ENCODE peak calls at places on chromosomes 13 and 19, in six cellular contexts. N is right lobe of liver, S is esophagus squamous epithelium, E is stomach, Y is body of pancreas, F is ovary. L is an unnamed sample.

GRCh38 chr19:36418287-36419001 is at the start of gene ZFP82:
- DNase-seq in N (peak; percentile 66), S (peak; percentile 7), E (peak; percentile 58), Y (peak; percentile 79), F (peak; percentile 71), L (peak; percentile 94)

GRCh38 chr13:113980489-113981064 is 6.7 kb upstream of the C13orf46 start:
- DNase-seq in N (peak; percentile 35), S (no peak), E (no peak), Y (no peak), F (no peak), L (peak; percentile 32)

GRCh38 chr13:44795176-44795575 is 194.1 kb downstream of the NUFIP1 start:
- DNase-seq in N (no peak), S (no peak), E (no peak), Y (no peak), F (no peak), L (no peak)

GRCh38 chr13:22240716-22241115 is 569.8 kb downstream of the FGF9 start:
- DNase-seq in N (no peak), S (no peak), E (no peak), Y (no peak), F (no peak), L (no peak)

GRCh38 chr19:28294395-28294794 is 918.6 kb downstream of the UQCRFS1 start:
- DNase-seq in N (no peak), S (no peak), E (no peak), Y (no peak), F (no peak), L (no peak)

GRCh38 chr19:1810439-1811160 is 1.5 kb downstream of the ATP8B3 start:
- DNase-seq in N (peak; percentile 49), S (no peak), E (no peak), Y (no peak), F (no peak), L (peak; percentile 81)

GRCh38 chr13:110450941-110451340 is 110.6 kb downstream of the RAB20 start:
- DNase-seq in N (no peak), S (no peak), E (no peak), Y (no peak), F (no peak), L (no peak)

GRCh38 chr19:29878973-29879654 is 62.9 kb upstream of the URI1 start:
- DNase-seq in N (no peak), S (no peak), E (no peak), Y (no peak), F (no peak), L (peak; percentile 70)

GRCh38 chr13:31859546-31859945 is 120.2 kb downstream of the RXFP2 start:
- DNase-seq in N (no peak), S (no peak), E (no peak), Y (no peak), F (no peak), L (no peak)

GRCh38 chr13:113613789-113614379 is 29.3 kb downstream of the TFDP1 start:
- DNase-seq in N (no peak), S (no peak), E (no peak), Y (no peak), F (no peak), L (no peak)

GRCh38 chr13:37338721-37339120 is 233.3 kb upstream of the CSNK1A1L start:
- DNase-seq in N (no peak), S (no peak), E (no peak), Y (no peak), F (no peak), L (no peak)

GRCh38 chr19:10214784-10215183 is 16.3 kb downstream of the S1PR2 start:
- DNase-seq in N (no peak), S (no peak), E (no peak), Y (no peak), F (no peak), L (no peak)

GRCh38 chr19:33434886-33435705 is 61.6 kb downstream of the CEBPG start:
- DNase-seq in N (peak; percentile 37), S (no peak), E (no peak), Y (no peak), F (no peak), L (peak; percentile 57)

GRCh38 chr13:66424417-66424816 is 805.7 kb downstream of the PCDH9 start:
- DNase-seq in N (no peak), S (no peak), E (no peak), Y (no peak), F (no peak), L (no peak)

GRCh38 chr13:44605711-44606110 is 29.6 kb upstream of the TSC22D1 start:
- DNase-seq in N (no peak), S (no peak), E (no peak), Y (no peak), F (no peak), L (no peak)

GRCh38 chr19:41869374-41869955 is 7.6 kb upstream of the CD79A start:
- DNase-seq in N (no peak), S (no peak), E (no peak), Y (no peak), F (no peak), L (no peak)

GRCh38 chr19:41872775-41873647 is 4.1 kb upstream of the CD79A start:
- DNase-seq in N (peak; percentile 72), S (no peak), E (peak; percentile 88), Y (peak; percentile 86), F (no peak), L (peak; percentile 94)

GRCh38 chr19:41872384-41872774 is 4.7 kb upstream of the CD79A start:
- DNase-seq in N (no peak), S (no peak), E (no peak), Y (no peak), F (no peak), L (no peak)

GRCh38 chr19:41870401-41870873 is 6.6 kb upstream of the CD79A start:
- DNase-seq in N (no peak), S (no peak), E (no peak), Y (no peak), F (no peak), L (no peak)

DNA sequence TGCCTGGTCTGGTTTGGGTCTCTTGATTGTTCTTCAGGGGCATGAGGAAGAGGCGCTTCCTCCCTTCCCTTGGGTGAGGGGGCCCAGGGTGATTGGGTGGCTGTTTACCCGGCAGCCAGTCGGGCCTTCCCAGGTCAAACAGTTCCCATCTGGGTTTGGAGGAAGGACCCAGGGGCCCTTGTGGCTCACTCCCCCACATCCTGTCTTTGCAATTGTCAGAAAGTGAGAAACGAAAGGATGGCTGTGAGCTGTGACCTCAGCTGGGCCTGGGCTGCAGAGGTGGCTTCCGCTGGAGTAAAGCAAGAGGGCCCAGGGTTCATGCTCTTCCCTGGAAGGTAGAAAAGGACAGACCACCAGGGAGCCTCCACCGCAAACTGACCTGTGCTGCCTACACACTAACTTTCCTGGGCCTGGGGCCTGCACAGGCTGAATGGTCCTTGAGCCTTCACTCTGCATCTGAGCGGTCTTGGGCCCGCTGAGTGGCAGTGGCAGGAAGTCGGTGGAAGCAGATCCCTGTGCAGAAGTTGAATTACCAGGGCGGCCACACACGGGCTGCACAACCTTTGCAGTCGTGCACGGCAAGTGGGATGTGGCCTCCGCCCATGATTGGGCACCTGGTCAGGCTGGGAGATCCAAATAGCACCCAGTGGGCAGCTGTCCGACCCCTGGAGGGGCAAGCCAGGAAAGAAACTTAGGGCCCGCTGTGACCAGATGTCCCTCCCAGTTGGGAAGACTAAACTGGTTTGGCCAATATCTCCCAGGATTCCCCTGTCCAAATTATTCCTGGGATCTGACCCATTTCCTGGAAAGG is 5.3 kb upstream of the CD79A start:
- DNase-seq in N (no peak), S (no peak), E (no peak), Y (no peak), F (no peak), L (peak; percentile 90)
- TF ChIP-seq POLR2A in N (no peak), S (no peak), E (no peak), Y (no peak), F (no peak), L (no peak)

DNA sequence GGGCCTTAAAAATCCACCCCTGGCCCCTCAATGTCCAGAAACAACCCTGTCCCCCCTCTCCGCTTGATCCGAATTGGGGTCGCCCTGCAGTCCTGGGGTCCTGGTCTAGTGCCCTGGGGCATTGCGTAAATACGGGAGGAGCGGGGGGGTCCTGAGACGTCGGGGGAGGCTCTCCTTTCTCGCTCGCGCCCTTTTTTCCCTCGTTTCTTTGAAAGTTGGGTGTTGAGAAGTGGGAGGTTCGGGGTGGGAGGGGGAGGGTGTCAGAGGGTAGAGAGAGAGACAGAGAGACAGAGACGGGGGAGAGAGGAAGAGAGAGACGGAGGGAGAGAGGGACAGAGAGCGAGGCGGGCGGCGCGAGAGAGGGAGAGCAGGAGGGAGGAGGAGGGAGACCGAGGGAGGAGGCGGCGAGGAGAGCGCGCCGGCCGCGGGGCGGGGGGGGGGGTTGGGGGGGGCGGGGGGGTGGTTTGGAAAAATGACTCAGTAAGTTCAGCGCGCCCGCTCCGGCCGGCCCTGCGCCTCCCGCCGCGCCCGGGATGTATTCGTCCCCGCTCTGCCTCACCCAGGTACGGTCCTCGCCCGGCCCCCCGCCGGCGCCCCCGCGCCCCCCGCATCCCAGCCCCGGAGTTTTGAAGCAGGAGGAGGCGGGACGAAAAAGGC is at the start of gene NFIC:
- DNase-seq in N (peak; percentile 87), S (no peak), E (peak; percentile 78), Y (peak; percentile 82), F (peak; percentile 91), L (peak; percentile 87)
- H3K27ac ChIP-seq in N (peak within 1 kb of the TSS; percentile 97), S (peak within 1 kb of the TSS; percentile 99), E (peak within 1 kb of the TSS; percentile 100), Y (peak within 1 kb of the TSS; percentile 99), F (peak within 1 kb of the TSS; percentile 99), L (peak within 1 kb of the TSS; percentile 96)

GRCh38 chr13:99260216-99260615 is 2.0 kb upstream of the GPR18 start:
- DNase-seq in N (no peak), S (no peak), E (no peak), Y (no peak), F (no peak), L (no peak)

GRCh38 chr13:99257291-99257690 is 888 bp downstream of the GPR18 start:
- DNase-seq in N (no peak), S (no peak), E (no peak), Y (no peak), F (no peak), L (no peak)

GRCh38 chr13:99258946-99259345 is 767 bp upstream of the GPR18 start:
- DNase-seq in N (no peak), S (no peak), E (no peak), Y (no peak), F (no peak), L (no peak)

GRCh38 chr13:99256709-99257108 is 1.5 kb downstream of the GPR18 start:
- DNase-seq in N (no peak), S (no peak), E (no peak), Y (no peak), F (no peak), L (no peak)

GRCh38 chr13:99258210-99258860 is at the start of gene GPR18:
- DNase-seq in N (no peak), S (no peak), E (no peak), Y (no peak), F (no peak), L (no peak)
- TF ChIP-seq POLR2A in N (peak; percentile 14), S (no peak), E (no peak), Y (no peak), F (no peak), L (no peak)

GRCh38 chr13:73210218-73210883 is 151.5 kb downstream of the KLF5 start:
- DNase-seq in N (no peak), S (no peak), E (no peak), Y (no peak), F (no peak), L (no peak)
- H3K27ac ChIP-seq in N (no peak overlapping the region), S (no peak overlapping the region), E (peak overlapping the region; percentile 71), Y (peak overlapping the region; percentile 54), F (no peak overlapping the region), L (no peak overlapping the region)

GRCh38 chr13:100088648-100089601 is at the start of gene PCCA:
- DNase-seq in N (peak; percentile 98), S (peak; percentile 42), E (peak; percentile 95), Y (peak; percentile 97), F (peak; percentile 94), L (peak; percentile 96)
- TF ChIP-seq POLR2A in N (peak; percentile 95), S (no peak), E (peak; percentile 12), Y (peak; percentile 75), F (peak; percentile 64), L (no peak)

GRCh38 chr19:3879656-3880055 is 829 bp upstream of the ATCAY start:
- DNase-seq in N (no peak), S (no peak), E (no peak), Y (no peak), F (no peak), L (no peak)
- H3K27ac ChIP-seq in N (no peak overlapping the region), S (no peak overlapping the region), E (no peak overlapping the region), Y (no peak overlapping the region), F (no peak overlapping the region), L (no peak overlapping the region)